ENCODE peak calls at places on chromosomes 2 and 18, in ten cellular contexts. E is neural progenitor cell, D is heart left ventricle, L is sigmoid colon, P is mammary epithelial cell, Y is upper lobe of right lung, J is colonic mucosa, V is GM23338, N is tibial artery, C is psoas muscle. G is an unnamed sample.

GRCh38 chr2:240223631-240224030 is 83.2 kb upstream of the OTOS start:
- DNase-seq in E (no peak), J (peak), L (peak), N (no peak), Y (no peak), D (no peak), V (no peak), C (no peak), P (no peak), G (no peak)

GRCh38 chr2:241764272-241765241 is 12.1 kb upstream of the GAL3ST2 start:
- DNase-seq in C (no peak), N (no peak), Y (peak), D (no peak), V (no peak), E (peak), P (no peak), J (no peak), L (peak), G (no peak)

GRCh38 chr2:231455890-231456289 is 8.4 kb downstream of the NCL start:
- DNase-seq in D (no peak), J (no peak), L (no peak), E (no peak), P (no peak), N (no peak), Y (no peak), V (no peak), C (no peak), G (no peak)

GRCh38 chr18:74476154-74476553 is 19.0 kb upstream of the DIPK1C start:
- DNase-seq in J (no peak), L (no peak), V (peak), E (peak), N (no peak), Y (no peak), P (no peak), C (no peak), D (no peak), G (peak)

GRCh38 chr18:25042641-25043051 is 309.3 kb downstream of the ZNF521 start:
- DNase-seq in L (no peak), N (no peak), V (no peak), J (no peak), C (no peak), P (no peak), D (no peak), E (no peak), Y (no peak), G (no peak)

GRCh38 chr2:109486711-109487130 is 127.0 kb downstream of the SEPTIN10 start:
- DNase-seq in Y (no peak), E (no peak), C (no peak), P (no peak), V (no peak), L (no peak), N (no peak), J (no peak), D (no peak), G (no peak)

GRCh38 chr2:221897718-221898117 is 325.6 kb upstream of the EPHA4 start:
- DNase-seq in C (no peak), V (no peak), P (no peak), D (no peak), Y (no peak), J (no peak), E (no peak), L (no peak), N (no peak), G (no peak)

GRCh38 chr18:31041346-31042067 is 1.0 kb downstream of the DSC3 start:
- DNase-seq in E (peak), N (no peak), P (peak), V (peak), C (no peak), J (peak), L (no peak), Y (peak), D (no peak), G (no peak)

GRCh38 chr2:228841877-228842276 is 429.2 kb downstream of the PID1 start:
- DNase-seq in P (no peak), D (no peak), N (no peak), C (no peak), Y (no peak), V (no peak), L (no peak), J (no peak), E (no peak), G (no peak)

GRCh38 chr2:223222397-223222796 is 170.4 kb downstream of the KCNE4 start:
- DNase-seq in Y (no peak), E (no peak), V (no peak), L (no peak), P (peak), J (no peak), C (no peak), D (no peak), N (no peak), G (no peak)

GRCh38 chr2:106581755-106582430 is 94.7 kb downstream of the CD8B2 start:
- DNase-seq in E (peak), D (no peak), N (peak), Y (peak), C (peak), V (peak), L (peak), P (peak), J (peak), G (peak)

GRCh38 chr18:43830905-43831304 is 553.6 kb upstream of the SYT4 start:
- DNase-seq in Y (no peak), C (no peak), D (no peak), L (no peak), E (no peak), P (no peak), V (peak), N (no peak), J (no peak), G (no peak)

GRCh38 chr2:91477731-91478672 is 2786.5 kb downstream of the RPIA start:
- DNase-seq in C (no peak), Y (peak), V (peak), P (no peak), J (no peak), L (peak), D (peak), N (no peak), E (peak), G (no peak)

GRCh38 chr2:71777946-71778345 is 324.6 kb downstream of the DYSF start:
- DNase-seq in V (no peak), P (no peak), C (no peak), N (no peak), D (no peak), L (no peak), E (no peak), Y (no peak), J (no peak), G (no peak)

GRCh38 chr2:142220239-142220638 is 89.4 kb upstream of the LRP1B start:
- DNase-seq in J (no peak), V (no peak), E (no peak), D (no peak), L (no peak), P (no peak), C (no peak), N (no peak), Y (no peak), G (no peak)

GRCh38 chr18:79512461-79513380 is 117.0 kb downstream of the NFATC1 start:
- DNase-seq in Y (peak), L (peak), E (no peak), P (no peak), D (peak), J (peak), C (no peak), N (peak), V (no peak), G (peak)

GRCh38 chr2:207531024-207531411 is 1.3 kb downstream of the CREB1 start:
- DNase-seq in C (no peak), Y (no peak), E (peak), V (no peak), D (no peak), N (no peak), L (no peak), J (no peak), P (no peak), G (no peak)

GRCh38 chr2:136929531-136929930 is 164.2 kb downstream of the THSD7B start:
- DNase-seq in L (no peak), Y (no peak), P (no peak), E (no peak), N (no peak), J (no peak), C (no peak), V (no peak), D (no peak), G (no peak)

GRCh38 chr2:116142828-116143227 is 1671.7 kb upstream of the DDX18 start:
- DNase-seq in J (no peak), C (no peak), P (no peak), N (no peak), D (no peak), Y (no peak), V (peak), L (no peak), E (peak), G (no peak)

GRCh38 chr18:44537521-44537920 is 143.2 kb upstream of the SETBP1 start:
- DNase-seq in D (no peak), E (no peak), N (peak), Y (no peak), P (peak), V (no peak), J (no peak), C (no peak), L (no peak), G (no peak)

GRCh38 chr2:221844187-221844586 is 272.1 kb upstream of the EPHA4 start:
- DNase-seq in V (no peak), N (no peak), J (no peak), Y (no peak), E (no peak), P (no peak), D (no peak), C (no peak), L (no peak), G (no peak)

GRCh38 chr2:224038049-224038829 is 847 bp downstream of the SERPINE2 start:
- DNase-seq in L (no peak), E (peak), Y (peak), P (peak), N (no peak), D (no peak), J (peak), C (peak), V (peak), G (no peak)

GRCh38 chr2:55152475-55153422 is 79.3 kb downstream of the CLHC1 start:
- DNase-seq in D (no peak), N (no peak), V (no peak), Y (no peak), C (no peak), P (no peak), J (no peak), E (no peak), L (no peak), G (no peak)

GRCh38 chr2:42100696-42101585 is 53.1 kb downstream of the PKDCC start:
- DNase-seq in Y (peak), L (peak), C (peak), D (peak), V (peak), E (peak), J (peak), N (peak), P (no peak), G (peak)

GRCh38 chr2:151973013-151973900 is 125.6 kb downstream of the CACNB4 start:
- DNase-seq in J (no peak), L (no peak), C (no peak), V (no peak), Y (no peak), P (no peak), N (no peak), E (peak), D (no peak), G (no peak)

GRCh38 chr2:26191316-26192159 is 18.6 kb downstream of the GAREM2 start:
- DNase-seq in P (no peak), J (no peak), Y (no peak), C (no peak), V (no peak), E (no peak), L (peak), N (no peak), D (no peak), G (no peak)

GRCh38 chr2:64637931-64638330 is 15.8 kb downstream of the SERTAD2 start:
- DNase-seq in E (no peak), P (peak), D (no peak), V (no peak), J (no peak), N (no peak), L (no peak), C (no peak), Y (no peak), G (no peak)

GRCh38 chr2:151767536-151767935 is 33.3 kb upstream of the NEB start:
- DNase-seq in V (no peak), J (no peak), Y (no peak), N (no peak), P (no peak), C (no peak), L (no peak), D (no peak), E (peak), G (no peak)

GRCh38 chr2:78023356-78023755 is 501.2 kb upstream of the LRRTM4 start:
- DNase-seq in Y (no peak), N (no peak), E (no peak), L (no peak), C (no peak), V (peak), D (no peak), P (no peak), J (no peak), G (no peak)

GRCh38 chr18:70693196-70693595 is 404.4 kb downstream of the SOCS6 start:
- DNase-seq in N (no peak), L (no peak), E (peak), P (no peak), V (no peak), J (no peak), Y (no peak), D (no peak), C (no peak), G (no peak)

GRCh38 chr18:10391506-10391905 is 62.9 kb upstream of the APCDD1 start:
- DNase-seq in L (no peak), D (no peak), E (no peak), J (no peak), V (no peak), C (no peak), P (no peak), N (no peak), Y (no peak), G (no peak)

GRCh38 chr2:120867290-120868231 is 131.9 kb downstream of the GLI2 start:
- DNase-seq in Y (peak), J (peak), N (peak), C (peak), L (peak), D (peak), E (peak), P (peak), V (peak), G (peak)

GRCh38 chr2:216404010-216404618 is 8.2 kb upstream of the SMARCAL1 start:
- DNase-seq in C (peak), E (peak), L (no peak), J (peak), N (peak), V (peak), D (no peak), Y (no peak), P (peak), G (no peak)

DNA sequence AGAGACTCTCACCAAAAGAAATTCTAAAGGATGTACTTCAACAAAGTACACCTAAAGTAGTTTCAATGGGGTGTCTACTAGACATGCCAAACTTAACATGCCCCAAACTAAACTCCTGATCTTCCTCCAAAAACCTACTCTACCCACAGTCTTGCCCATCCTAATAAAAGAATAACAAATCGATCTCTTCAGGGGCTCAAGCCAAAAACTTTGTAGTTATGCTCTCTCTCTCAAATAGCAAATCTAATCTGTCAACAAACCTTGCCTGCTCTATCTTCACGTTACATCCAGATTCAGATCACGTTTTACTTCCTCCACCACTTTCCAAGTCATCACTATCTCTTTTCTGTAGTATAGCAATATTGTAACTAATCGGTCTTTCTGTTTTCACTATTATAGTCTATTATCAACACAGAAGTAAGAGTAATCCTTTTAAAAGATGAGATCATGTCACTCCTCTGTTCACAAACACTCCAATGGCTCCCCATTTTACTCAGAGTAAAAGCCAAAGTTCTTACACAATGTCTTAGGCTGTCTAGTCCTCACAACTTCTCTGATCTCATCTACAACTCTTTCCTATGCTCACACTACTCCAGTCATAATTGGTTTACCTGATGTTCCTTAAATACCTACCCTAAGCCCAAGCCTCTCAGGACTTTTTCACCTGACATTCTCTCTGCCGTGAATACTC is 79.9 kb downstream of the THADA start:
- DNase-seq in L (no peak), V (no peak), C (no peak), D (no peak), N (no peak), E (no peak), J (no peak), P (no peak), Y (no peak), G (no peak)
- H3K27ac ChIP-seq in L (peak), V (peak), C (peak), D (peak), N (peak), E (no peak), J (no peak), P (no peak), Y (peak), G (peak)

GRCh38 chr18:23779696-23780303 is 90.5 kb downstream of the LAMA3 start:
- DNase-seq in C (no peak), L (no peak), E (no peak), D (no peak), J (no peak), P (no peak), Y (no peak), N (no peak), V (peak), G (no peak)
- TF ChIP-seq CTCF in C (no peak), L (no peak), E (no peak), D (no peak), J (no peak), P (no peak), Y (no peak), N (no peak), V (peak), G (no peak)

GRCh38 chr2:12155308-12156061 is 409.1 kb downstream of the LPIN1 start:
- DNase-seq in C (peak), Y (no peak), E (no peak), J (no peak), V (no peak), L (peak), N (peak), D (no peak), P (peak), G (no peak)
- H3K27ac ChIP-seq in C (no peak), Y (no peak), E (no peak), J (peak), V (no peak), L (peak), N (no peak), D (peak), P (no peak), G (peak)

GRCh38 chr2:168181825-168182224 is 65.6 kb downstream of the STK39 start:
- DNase-seq in Y (no peak), P (no peak), E (no peak), N (no peak), D (no peak), V (no peak), J (no peak), L (no peak), C (no peak), G (no peak)
- TF ChIP-seq CTCF in Y (no peak), P (no peak), E (no peak), N (no peak), D (no peak), V (no peak), J (no peak), L (no peak), C (no peak), G (no peak)

DNA sequence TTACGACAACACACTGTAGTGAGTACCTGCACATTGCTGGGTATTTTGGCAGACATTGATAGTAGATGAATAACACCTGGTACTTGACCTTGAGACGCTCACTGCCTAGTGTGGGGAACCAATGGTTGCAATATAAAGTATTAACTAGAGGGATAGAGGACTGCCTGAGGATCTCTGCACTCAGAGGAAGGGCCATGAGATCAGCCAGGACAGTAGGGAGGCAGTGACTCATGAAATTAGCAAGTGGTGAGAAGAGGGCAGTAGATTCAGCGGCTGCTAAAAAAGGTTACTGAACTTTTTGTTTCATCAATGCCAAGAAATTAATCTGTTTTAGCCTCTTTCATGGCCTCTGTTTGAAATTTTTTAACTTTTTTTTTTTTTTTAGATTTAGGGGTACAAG is 250.8 kb upstream of the TCF4 start:
- DNase-seq in J (no peak), L (no peak), C (no peak), P (peak), N (no peak), V (no peak), D (no peak), Y (no peak), E (no peak), G (no peak)
- H3K27ac ChIP-seq in J (no peak), L (no peak), C (no peak), P (no peak), N (no peak), V (no peak), D (no peak), Y (no peak), E (no peak), G (no peak)

GRCh38 chr2:156192468-156192867 is 140.1 kb downstream of the NR4A2 start:
- DNase-seq in N (no peak), J (no peak), V (peak), Y (no peak), E (no peak), D (no peak), P (no peak), L (no peak), C (no peak), G (no peak)
- TF ChIP-seq CTCF in N (no peak), J (no peak), V (peak), Y (peak), E (peak), D (peak), P (no peak), L (no peak), C (no peak), G (peak)

DNA sequence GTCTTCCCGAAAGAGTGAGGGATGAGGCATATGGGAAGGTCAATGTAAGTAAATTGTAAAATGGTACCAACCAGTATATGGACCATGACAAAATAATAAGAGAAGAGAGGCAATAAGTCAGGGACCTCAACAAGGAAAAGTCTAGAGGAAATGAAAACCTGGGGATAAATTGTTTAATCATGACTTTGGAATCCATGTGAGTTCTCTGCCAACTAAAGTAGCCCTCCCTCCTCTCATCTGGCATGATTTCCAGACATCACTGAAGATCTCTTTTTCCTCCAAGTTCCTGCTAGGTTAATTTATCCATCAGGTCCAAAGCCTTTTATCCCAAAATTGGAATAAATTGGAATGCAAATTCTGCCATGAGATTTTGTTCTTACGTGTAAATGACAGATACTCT is 417.9 kb downstream of the NRXN1 start:
- DNase-seq in L (no peak), D (no peak), Y (no peak), V (no peak), N (no peak), C (no peak), J (no peak), E (no peak), P (peak), G (no peak)
- H3K27ac ChIP-seq in L (no peak), D (no peak), Y (no peak), V (no peak), N (no peak), C (no peak), J (no peak), E (no peak), P (no peak), G (no peak)

DNA sequence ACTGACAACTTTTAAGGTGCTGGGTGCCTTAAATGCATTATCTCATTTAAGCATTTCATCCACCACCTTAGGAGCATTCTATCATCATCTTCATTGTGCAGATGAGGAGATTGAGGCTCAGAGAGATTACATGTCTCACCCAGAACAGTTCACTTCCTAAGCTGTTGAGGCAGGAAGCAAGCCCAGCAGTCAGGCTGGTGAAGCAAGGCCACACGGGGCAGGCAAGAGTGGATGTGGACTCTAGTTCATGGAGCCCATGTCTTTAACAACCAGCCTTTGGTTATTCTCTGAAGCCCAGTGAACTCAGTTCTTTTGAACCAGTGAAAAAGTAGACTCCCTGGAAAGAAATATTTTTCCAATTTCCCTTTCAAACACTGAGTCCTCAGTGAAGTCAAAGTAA is 294.8 kb upstream of the MGAT5 start:
- DNase-seq in E (no peak), P (no peak), Y (no peak), C (no peak), V (no peak), D (no peak), L (no peak), J (no peak), N (no peak), G (no peak)
- TF ChIP-seq CTCF in E (no peak), P (no peak), Y (no peak), C (no peak), V (peak), D (no peak), L (no peak), J (no peak), N (no peak), G (no peak)

DNA sequence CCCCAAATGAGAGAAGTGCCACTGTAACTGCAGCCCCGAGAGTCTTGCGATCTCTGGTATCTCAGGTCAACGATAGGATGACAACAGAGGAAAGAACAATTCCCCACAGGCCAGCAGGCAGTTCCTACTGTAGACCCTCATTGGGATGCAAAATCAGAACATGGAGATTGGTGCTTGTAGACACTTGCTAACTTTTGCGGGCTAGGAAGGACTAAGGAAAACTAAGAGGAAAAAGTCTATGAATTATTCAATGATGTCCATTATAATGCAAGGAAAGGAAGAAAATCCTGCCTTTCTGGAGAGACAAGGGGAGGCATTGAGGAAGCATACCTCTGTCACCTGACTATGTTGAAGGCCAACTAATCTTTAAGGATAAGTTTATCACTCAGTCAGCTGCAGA is 51.9 kb upstream of the CWC22 start:
- DNase-seq in V (peak), E (no peak), D (no peak), N (no peak), J (no peak), Y (no peak), L (no peak), C (no peak), P (no peak), G (no peak)
- H3K27ac ChIP-seq in V (peak), E (peak), D (no peak), N (no peak), J (no peak), Y (no peak), L (no peak), C (no peak), P (no peak), G (no peak)